ENCODE peak calls at places on chromosome 17, in ten cellular contexts. N, T, E, I, V, Z, A, F, J and O are unnamed samples.

GRCh38 chr17:40290629-40291296 is 3.1 kb downstream of the CDC6 start:
- DNase-seq in E (peak; percentile 38), V (peak; percentile 32), T (no peak), F (no peak), N (peak; percentile 67), Z (no peak), I (no peak), A (no peak), J (peak; percentile 37), O (no peak)

GRCh38 chr17:72525225-72525988 is 404.6 kb downstream of the SOX9 start:
- DNase-seq in Z (no peak), A (no peak), N (no peak), J (no peak), I (no peak), T (no peak), F (no peak), E (no peak), V (no peak), O (no peak)

GRCh38 chr17:1473170-1473569 is 17.1 kb upstream of the CRK start:
- DNase-seq in Z (no peak), I (no peak), J (no peak), F (no peak), V (no peak), A (no peak), T (no peak), N (no peak), E (no peak), O (no peak)

GRCh38 chr17:345992-346785 is 6.4 kb downstream of the RPH3AL start:
- DNase-seq in N (no peak), A (no peak), J (no peak), Z (no peak), V (no peak), I (no peak), T (no peak), F (no peak), E (no peak), O (no peak)

GRCh38 chr17:38885728-38886642 is 16.1 kb downstream of the LASP1 start:
- DNase-seq in N (no peak), F (no peak), E (peak; percentile 52), T (no peak), A (no peak), Z (no peak), I (no peak), V (no peak), J (peak; percentile 93), O (no peak)

GRCh38 chr17:13197586-13197985 is 179.8 kb upstream of the ELAC2 start:
- DNase-seq in J (no peak), N (no peak), I (no peak), T (no peak), V (no peak), E (no peak), Z (no peak), A (no peak), F (no peak), O (no peak)

GRCh38 chr17:79933863-79934652 is 94.8 kb upstream of the CBX4 start:
- DNase-seq in A (no peak), I (no peak), Z (no peak), T (no peak), E (peak; percentile 55), F (no peak), N (peak; percentile 44), J (no peak), V (peak; percentile 72), O (no peak)

GRCh38 chr17:41065829-41066624 is at the start of gene KRTAP2-4:
- DNase-seq in E (no peak), J (no peak), N (no peak), V (no peak), I (no peak), A (no peak), T (no peak), F (no peak), Z (no peak), O (no peak)

GRCh38 chr17:10249271-10250010 is 51.0 kb upstream of the GAS7 start:
- DNase-seq in J (no peak), Z (no peak), F (no peak), I (no peak), E (no peak), T (no peak), A (no peak), N (no peak), V (no peak), O (no peak)

GRCh38 chr17:12020595-12021590 is at the start of gene MAP2K4:
- DNase-seq in J (peak; percentile 38), V (peak; percentile 92), T (peak; percentile 94), N (peak; percentile 93), I (peak; percentile 87), F (peak; percentile 89), Z (peak; percentile 93), A (peak; percentile 98), E (peak; percentile 88), O (peak; percentile 97)

GRCh38 chr17:74605361-74605760 is 13.3 kb upstream of the CD300LD start:
- DNase-seq in A (no peak), Z (no peak), I (no peak), E (no peak), F (no peak), T (no peak), J (no peak), V (no peak), N (peak; percentile 62), O (no peak)

GRCh38 chr17:6413073-6413472 is 21.8 kb downstream of the AIPL1 start:
- DNase-seq in T (no peak), I (no peak), Z (no peak), J (peak; percentile 22), F (no peak), A (no peak), V (no peak), E (no peak), N (no peak), O (no peak)

GRCh38 chr17:52096056-52096455 is 62.5 kb downstream of the CA10 start:
- DNase-seq in I (no peak), N (no peak), V (no peak), F (no peak), J (no peak), Z (no peak), E (no peak), T (no peak), A (no peak), O (no peak)

GRCh38 chr17:49835472-49835871 is 12.4 kb downstream of the TAC4 start:
- DNase-seq in I (no peak), J (no peak), V (no peak), F (no peak), T (no peak), E (no peak), A (no peak), Z (no peak), N (no peak), O (no peak)

GRCh38 chr17:71110326-71110725 is 941.0 kb downstream of the KCNJ2 start:
- DNase-seq in T (no peak), Z (no peak), A (no peak), F (no peak), J (no peak), I (no peak), V (no peak), N (no peak), E (no peak), O (no peak)

GRCh38 chr17:4901648-4902344 is 1.1 kb downstream of the CHRNE start:
- DNase-seq in N (peak; percentile 85), E (peak; percentile 64), Z (no peak), V (no peak), J (no peak), T (no peak), A (no peak), F (peak; percentile 46), I (no peak), O (peak; percentile 27)

GRCh38 chr17:18353541-18353940 is 9.8 kb downstream of the SHMT1 start:
- DNase-seq in F (no peak), J (no peak), E (no peak), N (no peak), V (no peak), A (no peak), I (no peak), T (no peak), Z (no peak), O (no peak)

GRCh38 chr17:68035131-68035522 is 408 bp upstream of the KPNA2 start:
- DNase-seq in F (peak; percentile 86), I (peak; percentile 86), J (peak; percentile 93), N (peak; percentile 94), Z (peak; percentile 92), T (no peak), A (peak; percentile 72), V (peak; percentile 95), E (peak; percentile 90), O (peak; percentile 80)

GRCh38 chr17:7207120-7208001 is 12.3 kb downstream of the DLG4 start:
- DNase-seq in T (no peak), V (no peak), J (no peak), F (no peak), E (no peak), A (no peak), I (no peak), Z (no peak), N (no peak), O (no peak)

GRCh38 chr17:9576521-9577401 is at the start of gene CFAP52:
- DNase-seq in Z (peak; percentile 88), N (peak; percentile 81), E (peak; percentile 47), V (peak; percentile 69), T (peak; percentile 84), J (peak; percentile 27), A (peak; percentile 63), I (peak; percentile 62), F (peak; percentile 70), O (peak; percentile 64)

GRCh38 chr17:29007456-29008455 is 1.9 kb upstream of the SEZ6 start:
- DNase-seq in J (peak; percentile 85), Z (no peak), F (no peak), V (no peak), E (no peak), N (no peak), A (no peak), T (peak; percentile 26), I (no peak), O (no peak)

GRCh38 chr17:45277992-45278391 is 16.1 kb upstream of the SPATA32 start:
- DNase-seq in E (no peak), F (no peak), V (no peak), Z (no peak), A (no peak), J (no peak), N (no peak), T (peak; percentile 50), I (no peak), O (no peak)

GRCh38 chr17:21129023-21129681 is 2.4 kb downstream of the DHRS7B start:
- DNase-seq in T (no peak), I (no peak), E (no peak), J (no peak), N (peak; percentile 20), V (no peak), A (no peak), F (no peak), Z (no peak), O (no peak)

GRCh38 chr17:48163809-48164208 is 56.2 kb downstream of the SNX11 start:
- DNase-seq in F (no peak), V (no peak), I (no peak), N (no peak), E (no peak), Z (no peak), A (no peak), J (no peak), T (no peak), O (no peak)

GRCh38 chr17:74569392-74570003 is 2.2 kb upstream of the CD300H start:
- DNase-seq in J (no peak), N (peak; percentile 72), I (peak; percentile 22), A (no peak), E (peak; percentile 27), F (peak; percentile 9), T (no peak), Z (no peak), V (peak; percentile 13), O (no peak)

GRCh38 chr17:17675925-17676534 is 5.2 kb upstream of the RAI1 start:
- DNase-seq in A (no peak), E (no peak), T (no peak), F (no peak), N (no peak), V (peak; percentile 40), Z (no peak), I (no peak), J (no peak), O (no peak)

GRCh38 chr17:78242024-78242742 is 10.8 kb downstream of the TMEM235 start:
- DNase-seq in I (no peak), J (no peak), A (no peak), N (no peak), Z (no peak), V (no peak), T (no peak), E (no peak), F (peak; percentile 61), O (no peak)

GRCh38 chr17:31313982-31314787 is at the start of gene EVI2B:
- DNase-seq in F (no peak), E (no peak), A (no peak), V (no peak), N (no peak), I (no peak), J (no peak), T (no peak), Z (no peak), O (no peak)